ENCODE peak calls at places on chromosome 4, in seven cellular contexts. Z is IMR-90, B is lung, G is left ventricle myocardium inferior, J is tibial nerve, I is stomach, F is A673. D is an unnamed sample.
A peak's percentile ranks its signal among the peaks of the same experiment; 100 is the strongest.

GRCh38 chr4:130478406-130478805 is 1382.5 kb downstream of the C4orf33 start:
- DNase-seq in G (no peak), B (no peak), I (no peak), F (no peak), Z (peak; percentile 87), J (no peak), D (no peak)

GRCh38 chr4:151339472-151339871 is 14.1 kb upstream of the SH3D19 start:
- DNase-seq in F (no peak), B (no peak), I (no peak), J (no peak), Z (no peak), G (no peak), D (no peak)

GRCh38 chr4:176123710-176124407 is 58.2 kb downstream of the WDR17 start:
- DNase-seq in I (peak; percentile 26), J (no peak), Z (no peak), F (peak; percentile 19), G (no peak), B (no peak), D (peak; percentile 30)

GRCh38 chr4:155377281-155377680 is 516 bp upstream of the MAP9 start:
- DNase-seq in J (no peak), G (no peak), I (no peak), F (no peak), B (no peak), Z (peak; percentile 15), D (no peak)

GRCh38 chr4:20256381-20256881 is 4.7 kb downstream of the SLIT2 start:
- DNase-seq in F (no peak), B (no peak), J (no peak), I (no peak), G (no peak), Z (peak; percentile 35), D (no peak)

GRCh38 chr4:23970193-23970850 is 80.5 kb upstream of the PPARGC1A start:
- DNase-seq in J (no peak), B (no peak), Z (no peak), I (no peak), G (no peak), F (no peak), D (no peak)

GRCh38 chr4:170139764-170140163 is 50.0 kb upstream of the AADAT start:
- DNase-seq in Z (peak; percentile 37), J (no peak), F (no peak), B (no peak), I (no peak), G (no peak), D (no peak)

GRCh38 chr4:15755321-15755750 is 22.8 kb upstream of the CD38 start:
- DNase-seq in J (no peak), G (no peak), Z (peak; percentile 69), B (no peak), F (no peak), I (no peak), D (no peak)

GRCh38 chr4:122450847-122451246 is 5.7 kb downstream of the IL2 start:
- DNase-seq in J (no peak), Z (peak; percentile 10), G (no peak), F (peak; percentile 64), B (no peak), I (no peak), D (peak; percentile 36)

GRCh38 chr4:72319596-72319995 is 249.4 kb downstream of the ADAMTS3 start:
- DNase-seq in J (no peak), F (peak; percentile 57), G (no peak), Z (peak; percentile 69), I (no peak), B (no peak), D (no peak)

GRCh38 chr4:105387466-105387865 is 86.4 kb downstream of the PPA2 start:
- DNase-seq in J (no peak), G (no peak), I (no peak), F (no peak), B (no peak), Z (peak; percentile 23), D (no peak)

GRCh38 chr4:183422962-183423653 is 21.3 kb upstream of the CDKN2AIP start:
- DNase-seq in J (no peak), F (peak; percentile 64), G (no peak), Z (peak; percentile 59), I (no peak), B (no peak), D (no peak)

GRCh38 chr4:141705747-141706377 is 69.5 kb downstream of the IL15 start:
- DNase-seq in Z (no peak), B (no peak), G (no peak), I (no peak), J (no peak), F (no peak), D (no peak)

GRCh38 chr4:27397886-27398285 is 537.2 kb downstream of the STIM2 start:
- DNase-seq in Z (peak; percentile 12), F (no peak), G (no peak), B (no peak), I (no peak), J (no peak), D (no peak)

GRCh38 chr4:82491251-82491960 is 61.0 kb downstream of the ENOPH1 start:
- DNase-seq in B (no peak), F (no peak), Z (no peak), G (no peak), J (no peak), I (peak; percentile 47), D (no peak)

GRCh38 chr4:26854701-26855100 is 5.9 kb upstream of the STIM2 start:
- DNase-seq in I (no peak), B (no peak), J (no peak), G (no peak), Z (no peak), F (no peak), D (no peak)

GRCh38 chr4:180500146-180500545 is 1743.1 kb upstream of the TENM3 start:
- DNase-seq in Z (no peak), I (no peak), B (no peak), J (no peak), G (no peak), F (no peak), D (no peak)

GRCh38 chr4:122360754-122361153 is 18.1 kb upstream of the ADAD1 start:
- DNase-seq in I (no peak), F (no peak), B (no peak), G (no peak), J (no peak), Z (no peak), D (no peak)

GRCh38 chr4:40629401-40630334 is at the start of gene RBM47:
- DNase-seq in Z (peak; percentile 40), I (peak; percentile 86), G (peak; percentile 54), F (peak; percentile 52), B (peak; percentile 86), J (no peak), D (peak; percentile 81)
- TF ChIP-seq CTCF in Z (peak; percentile 5), I (no peak), G (no peak), F (peak; percentile 28), B (no peak), J (no peak), D (no peak)

DNA sequence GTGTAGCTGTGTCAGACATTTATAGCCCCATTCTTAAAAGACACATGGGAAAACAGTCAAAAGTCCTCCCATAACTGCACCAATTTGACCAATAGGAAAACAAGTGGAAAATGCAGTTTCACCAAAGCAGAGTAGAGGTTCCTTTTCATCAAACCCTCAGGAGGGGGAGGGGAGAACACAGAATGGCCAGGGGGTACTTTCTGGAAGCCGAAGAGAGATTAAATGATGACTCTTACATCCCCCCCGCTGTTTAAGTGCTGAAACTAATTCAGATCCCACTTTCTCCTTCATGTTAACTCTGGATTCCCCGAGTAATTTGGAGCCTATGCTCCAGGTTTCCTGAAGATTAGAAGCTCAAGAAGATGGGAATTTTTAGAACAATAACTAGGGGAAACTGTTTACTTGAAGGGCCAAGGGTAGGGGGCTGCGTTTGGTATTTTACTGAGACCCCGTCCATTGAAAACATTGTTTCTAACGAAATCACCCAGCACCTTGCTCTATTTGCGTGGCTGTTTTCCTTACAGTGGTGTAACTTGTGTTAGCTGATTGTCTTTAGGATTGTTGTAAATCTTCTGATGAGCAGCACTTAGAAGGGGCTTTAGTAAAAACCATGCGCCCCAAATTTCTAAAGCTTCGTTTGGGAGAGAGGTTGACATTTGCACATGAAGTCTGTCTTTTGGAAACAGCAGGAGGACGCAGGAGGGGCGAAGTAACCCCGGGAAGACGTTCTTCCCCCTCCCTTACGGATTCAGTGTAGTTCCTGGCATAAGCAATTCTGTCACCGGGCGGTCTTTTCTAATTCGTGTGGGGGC is 2.2 kb upstream of the LEF1 start:
- DNase-seq in G (no peak), B (no peak), J (no peak), I (no peak), Z (no peak), F (peak; percentile 51), D (no peak)
- H3K27me3 ChIP-seq in G (peaks cover 100% of the 10 kb centered on the region), B (no peaks in the 10 kb centered on the region), J (no peaks in the 10 kb centered on the region), I (peaks cover 81% of the 10 kb centered on the region), Z (peaks cover 85% of the 10 kb centered on the region), F (peaks cover 86% of the 10 kb centered on the region), D (no peaks in the 10 kb centered on the region)

GRCh38 chr4:162839814-162840213 is 326.9 kb downstream of the NAF1 start:
- DNase-seq in I (no peak), J (no peak), B (no peak), F (no peak), G (no peak), Z (no peak), D (peak; percentile 16)
- TF ChIP-seq CTCF in I (no peak), J (no peak), B (no peak), F (peak; percentile 42), G (no peak), Z (no peak), D (no peak)

GRCh38 chr4:4849106-4849505 is 10.4 kb upstream of the MSX1 start:
- DNase-seq in Z (no peak), G (no peak), F (no peak), J (peak; percentile 5), I (no peak), B (no peak), D (no peak)

GRCh38 chr4:4849524-4850193 is 9.8 kb upstream of the MSX1 start:
- DNase-seq in B (no peak), G (no peak), Z (no peak), F (no peak), J (no peak), I (no peak), D (no peak)

GRCh38 chr4:4847011-4847410 is 12.5 kb upstream of the MSX1 start:
- DNase-seq in I (no peak), B (no peak), F (no peak), J (no peak), G (no peak), Z (no peak), D (no peak)

GRCh38 chr4:4851081-4851480 is 8.4 kb upstream of the MSX1 start:
- DNase-seq in Z (no peak), F (no peak), J (no peak), B (no peak), G (no peak), I (no peak), D (no peak)

DNA sequence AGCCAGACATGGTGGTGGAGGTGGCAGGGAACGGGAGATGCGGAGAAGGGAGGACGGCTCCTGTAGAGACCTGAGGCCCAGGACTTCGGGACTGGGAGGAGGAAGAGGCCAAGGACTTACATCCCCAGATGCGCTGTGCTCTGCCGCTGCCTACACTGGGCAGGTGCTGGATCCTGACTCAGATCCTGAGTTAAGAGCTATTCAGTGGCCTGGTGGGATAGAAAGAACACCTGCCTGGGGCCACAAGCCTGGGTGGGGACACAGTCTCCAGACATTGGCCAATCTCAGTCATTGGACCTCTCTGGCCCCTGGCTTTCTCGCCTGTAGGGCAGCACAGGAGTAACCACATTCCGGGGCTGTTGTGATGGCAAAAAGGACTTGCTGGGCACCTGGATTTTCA is 10.9 kb upstream of the MSX1 start:
- DNase-seq in F (no peak), Z (no peak), B (no peak), I (no peak), G (no peak), J (no peak), D (no peak)
- H3K27me3 ChIP-seq in F (peaks cover 4% of the 10 kb centered on the region), Z (peaks cover 17% of the 10 kb centered on the region), B (no peaks in the 10 kb centered on the region), I (peaks cover 57% of the 10 kb centered on the region), G (peaks cover 100% of the 10 kb centered on the region), J (no peaks in the 10 kb centered on the region), D (no peaks in the 10 kb centered on the region)

D was measured in testis.